ENCODE peak calls at places on chromosomes 2 and 18, in four cellular contexts. V, O, L and Q are unnamed samples.

GRCh38 chr2:173521450-173522192 is 166.9 kb downstream of the CDCA7 start:
- DNase-seq in V (no peak), O (no peak), L (no peak), Q (no peak)

GRCh38 chr2:216716109-216716508 is 20.8 kb upstream of the IGFBP5 start:
- DNase-seq in V (no peak), O (no peak), L (no peak), Q (no peak)

GRCh38 chr2:235970204-235971040 is 197.8 kb downstream of the GBX2 start:
- DNase-seq in V (no peak), O (no peak), L (no peak), Q (no peak)

GRCh38 chr2:226215902-226216503 is 583.6 kb downstream of the IRS1 start:
- DNase-seq in V (peak; percentile 10), O (peak; percentile 26), L (no peak), Q (no peak)

GRCh38 chr2:45272549-45273245 is 263.4 kb upstream of the SIX2 start:
- DNase-seq in V (no peak), O (no peak), L (no peak), Q (no peak)

GRCh38 chr2:41495050-41495449 is 552.8 kb upstream of the PKDCC start:
- DNase-seq in V (no peak), O (no peak), L (no peak), Q (no peak)

GRCh38 chr2:148955798-148956197 is 80.8 kb downstream of the KIF5C start:
- DNase-seq in V (no peak), O (no peak), L (no peak), Q (no peak)

GRCh38 chr18:50687491-50687890 is 127.6 kb downstream of the MAPK4 start:
- DNase-seq in V (no peak), O (no peak), L (no peak), Q (no peak)

GRCh38 chr2:193476171-193476800 is 1281.6 kb upstream of the TMEFF2 start:
- DNase-seq in V (no peak), O (no peak), L (no peak), Q (no peak)

GRCh38 chr2:25655316-25655715 is 18.1 kb downstream of the DTNB start:
- DNase-seq in V (no peak), O (no peak), L (no peak), Q (no peak)

GRCh38 chr2:103788875-103789715 is 1027.3 kb downstream of the TMEM182 start:
- DNase-seq in V (no peak), O (no peak), L (no peak), Q (no peak)

GRCh38 chr2:203463176-203463797 is 71.8 kb downstream of the RAPH1 start:
- DNase-seq in V (no peak), O (no peak), L (no peak), Q (no peak)

GRCh38 chr2:47086054-47086471 is 69.0 kb downstream of the STPG4 start:
- DNase-seq in V (no peak), O (no peak), L (no peak), Q (no peak)

GRCh38 chr2:201797175-201797840 is 9.0 kb upstream of the CDK15 start:
- DNase-seq in V (no peak), O (no peak), L (no peak), Q (no peak)

GRCh38 chr2:75532488-75532887 is 28.3 kb downstream of the EVA1A start:
- DNase-seq in V (no peak), O (no peak), L (no peak), Q (no peak)

GRCh38 chr2:241291977-241292376 is 23.5 kb downstream of the HDLBP start:
- DNase-seq in V (no peak), O (no peak), L (no peak), Q (no peak)

GRCh38 chr2:231530099-231531085 is at the start of gene NMUR1:
- DNase-seq in V (peak; percentile 84), O (peak; percentile 35), L (no peak), Q (peak; percentile 80)

GRCh38 chr18:74524097-74524496 is 10.2 kb upstream of the CNDP1 start:
- DNase-seq in V (no peak), O (no peak), L (no peak), Q (no peak)

GRCh38 chr2:237483018-237483731 is 3.9 kb upstream of the MLPH start:
- DNase-seq in V (no peak), O (no peak), L (no peak), Q (no peak)

GRCh38 chr2:234980476-234981187 is 28.8 kb downstream of the SH3BP4 start:
- DNase-seq in V (no peak), O (no peak), L (no peak), Q (no peak)

GRCh38 chr2:130807659-130808385 is 28.9 kb upstream of the ARHGEF4 start:
- DNase-seq in V (no peak), O (no peak), L (no peak), Q (no peak)

GRCh38 chr2:72779495-72779894 is 46.3 kb downstream of the EXOC6B start:
- DNase-seq in V (no peak), O (no peak), L (no peak), Q (no peak)

GRCh38 chr18:62786689-62787088 is 71.3 kb downstream of the PHLPP1 start:
- DNase-seq in V (no peak), O (no peak), L (no peak), Q (no peak)

GRCh38 chr18:13221821-13222220 is 3.3 kb downstream of the LDLRAD4 start:
- DNase-seq in V (no peak), O (no peak), L (no peak), Q (no peak)

GRCh38 chr2:160224060-160224459 is 24.0 kb upstream of the ITGB6 start:
- DNase-seq in V (peak; percentile 21), O (no peak), L (peak; percentile 67), Q (peak; percentile 54)

GRCh38 chr18:12253027-12253426 is 1.1 kb upstream of the CIDEA start:
- DNase-seq in V (no peak), O (no peak), L (no peak), Q (no peak)

GRCh38 chr2:178761759-178762371 is 45.4 kb downstream of the TTN start:
- DNase-seq in V (peak; percentile 45), O (peak; percentile 3), L (peak; percentile 12), Q (no peak)

GRCh38 chr2:3411103-3411502 is 31.6 kb downstream of the TRAPPC12 start:
- DNase-seq in V (no peak), O (no peak), L (no peak), Q (no peak)

GRCh38 chr2:44997948-44998347 is 11.3 kb downstream of the SIX2 start:
- DNase-seq in V (no peak), O (no peak), L (no peak), Q (no peak)

GRCh38 chr2:53826587-53827397 is 33.0 kb downstream of the GPR75 start:
- DNase-seq in V (no peak), O (no peak), L (no peak), Q (no peak)

GRCh38 chr2:42513252-42513918 is 19.6 kb upstream of the KCNG3 start:
- DNase-seq in V (peak; percentile 60), O (no peak), L (no peak), Q (no peak)

GRCh38 chr2:99974275-99974674 is 168.1 kb downstream of the AFF3 start:
- DNase-seq in V (no peak), O (no peak), L (no peak), Q (no peak)

GRCh38 chr2:119301413-119301812 is 65.2 kb downstream of the C2orf76 start:
- DNase-seq in V (no peak), O (no peak), L (no peak), Q (no peak)
- TF ChIP-seq POLR2AphosphoS5 in V (no peak), O (no peak), L (no peak), Q (no peak)

GRCh38 chr2:28273751-28274150 is 118.9 kb upstream of the FOSL2 start:
- DNase-seq in V (no peak), O (no peak), L (no peak), Q (no peak)

GRCh38 chr2:28274911-28275685 is 117.6 kb upstream of the FOSL2 start:
- DNase-seq in V (no peak), O (no peak), L (no peak), Q (no peak)

GRCh38 chr2:28276807-28277206 is 115.9 kb upstream of the FOSL2 start:
- DNase-seq in V (no peak), O (no peak), L (no peak), Q (no peak)

GRCh38 chr2:28277466-28277865 is 115.2 kb upstream of the FOSL2 start:
- DNase-seq in V (no peak), O (no peak), L (no peak), Q (no peak)

GRCh38 chr2:28276076-28276618 is 116.5 kb upstream of the FOSL2 start:
- DNase-seq in V (peak; percentile 52), O (no peak), L (peak; percentile 44), Q (no peak)
- TF ChIP-seq SPI1 in V (no peak), O (no peak), L (no peak), Q (no peak)

GRCh38 chr2:154226931-154227330 is 355.2 kb downstream of the GALNT13 start:
- DNase-seq in V (no peak), O (no peak), L (no peak), Q (no peak)
- TF ChIP-seq POLR2AphosphoS5 in V (no peak), O (no peak), L (no peak), Q (no peak)

DNA sequence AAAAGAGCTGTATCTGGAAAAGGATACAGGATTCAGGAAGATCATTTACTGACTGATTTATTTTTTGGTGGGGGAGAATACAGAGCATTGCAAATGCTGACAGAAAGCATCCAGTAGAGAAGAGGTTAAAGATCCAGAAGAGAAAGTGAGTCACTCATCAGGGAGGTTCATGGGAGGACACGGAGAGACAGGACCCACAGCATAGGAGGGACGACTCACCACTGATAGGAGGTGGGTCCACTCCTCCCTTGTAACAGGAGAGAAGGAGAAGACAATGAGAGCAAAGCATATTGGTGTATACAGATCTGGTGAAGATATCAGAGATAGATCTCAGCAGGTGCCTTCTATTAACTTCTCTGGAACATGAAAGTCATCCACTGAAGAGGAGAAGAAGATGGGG is 142.4 kb upstream of the AQP4 start:
- DNase-seq in V (no peak), O (no peak), L (no peak), Q (no peak)
- TF ChIP-seq SPI1 in V (no peak), O (no peak), L (no peak), Q (no peak)

GRCh38 chr2:10590742-10591141 is 99.0 kb downstream of the NOL10 start:
- DNase-seq in V (no peak), O (no peak), L (no peak), Q (no peak)
- TF ChIP-seq POLR2AphosphoS5 in V (no peak), O (no peak), L (no peak), Q (no peak)

DNA sequence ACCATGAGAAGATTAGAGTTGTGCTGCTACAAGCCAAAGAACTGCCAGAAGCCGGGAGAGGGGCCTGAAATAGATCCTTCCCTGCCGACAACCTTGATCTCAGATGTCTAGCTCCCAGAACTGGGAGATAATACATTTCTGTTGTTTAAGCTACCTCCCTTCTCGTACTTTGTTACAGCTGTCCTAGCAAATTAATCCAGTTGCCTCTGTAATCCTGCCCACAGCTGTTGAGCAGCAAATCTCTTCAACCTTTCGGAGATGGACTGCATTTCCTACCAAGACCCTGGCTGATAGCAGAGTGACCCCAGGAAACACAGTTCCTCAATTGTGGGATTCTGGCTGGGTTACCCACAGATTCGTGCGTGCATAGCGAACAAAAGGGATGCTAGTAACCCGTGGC is 2.6 kb upstream of the TBC1D8 start:
- DNase-seq in V (no peak), O (no peak), L (no peak), Q (no peak)
- TF ChIP-seq SPI1 in V (peak; percentile 9), O (peak; percentile 48), L (peak; percentile 9), Q (no peak)